ENCODE peak calls at places on chromosomes 11 and 22, in five cellular contexts. One of them, this sample, is unnamed.

GRCh38 chr22:32574397-32574796 is 99.8 kb downstream of the FBXO7 start:
- DNase-seq in naive thymus-derived CD8-positive, alpha-beta T cell: peak; percentile 9
- DNase-seq in stimulated activated naive CD8-positive, alpha-beta T cell treated with anti-CD3 and anti-CD28 coated beads, Interleukin-15, Interleukin-2, amounts not matched to agents 100 U/mL and 50 U/mL, for 24 hours: peak; percentile 14
- DNase-seq in HCT116: no peak
- DNase-seq in prostate gland: no peak
- DNase-seq in this sample: no peak

GRCh38 chr11:64670975-64671374 is 52.0 kb downstream of the NRXN2 start:
- DNase-seq in HCT116: no peak
- DNase-seq in stimulated activated naive CD8-positive, alpha-beta T cell treated with anti-CD3 and anti-CD28 coated beads, Interleukin-15, Interleukin-2, amounts not matched to agents 100 U/mL and 50 U/mL, for 24 hours: no peak
- DNase-seq in naive thymus-derived CD8-positive, alpha-beta T cell: no peak
- DNase-seq in prostate gland: no peak
- DNase-seq in this sample: no peak

GRCh38 chr11:11149671-11150459 is 203.2 kb downstream of the CSNK2A3 start:
- DNase-seq in stimulated activated naive CD8-positive, alpha-beta T cell treated with anti-CD3 and anti-CD28 coated beads, Interleukin-15, Interleukin-2, amounts not matched to agents 100 U/mL and 50 U/mL, for 24 hours: no peak
- DNase-seq in naive thymus-derived CD8-positive, alpha-beta T cell: peak; percentile 86
- DNase-seq in prostate gland: no peak
- DNase-seq in HCT116: no peak
- DNase-seq in this sample: no peak

GRCh38 chr22:21907638-21908522 is 40.4 kb upstream of the MAPK1 start:
- DNase-seq in stimulated activated naive CD8-positive, alpha-beta T cell treated with anti-CD3 and anti-CD28 coated beads, Interleukin-15, Interleukin-2, amounts not matched to agents 100 U/mL and 50 U/mL, for 24 hours: no peak
- DNase-seq in prostate gland: no peak
- DNase-seq in HCT116: no peak
- DNase-seq in naive thymus-derived CD8-positive, alpha-beta T cell: no peak
- DNase-seq in this sample: no peak

GRCh38 chr11:21561589-21561988 is 631.3 kb upstream of the ANO5 start:
- DNase-seq in prostate gland: no peak
- DNase-seq in HCT116: no peak
- DNase-seq in stimulated activated naive CD8-positive, alpha-beta T cell treated with anti-CD3 and anti-CD28 coated beads, Interleukin-15, Interleukin-2, amounts not matched to agents 100 U/mL and 50 U/mL, for 24 hours: no peak
- DNase-seq in naive thymus-derived CD8-positive, alpha-beta T cell: no peak
- DNase-seq in this sample: no peak

GRCh38 chr11:46279393-46280099 is 2.1 kb downstream of the CREB3L1 start:
- DNase-seq in naive thymus-derived CD8-positive, alpha-beta T cell: no peak
- DNase-seq in HCT116: no peak
- DNase-seq in prostate gland: peak; percentile 45
- DNase-seq in stimulated activated naive CD8-positive, alpha-beta T cell treated with anti-CD3 and anti-CD28 coated beads, Interleukin-15, Interleukin-2, amounts not matched to agents 100 U/mL and 50 U/mL, for 24 hours: no peak
- DNase-seq in this sample: no peak

GRCh38 chr11:79503028-79503427 is 62.2 kb upstream of the TENM4 start:
- DNase-seq in HCT116: no peak
- DNase-seq in stimulated activated naive CD8-positive, alpha-beta T cell treated with anti-CD3 and anti-CD28 coated beads, Interleukin-15, Interleukin-2, amounts not matched to agents 100 U/mL and 50 U/mL, for 24 hours: no peak
- DNase-seq in prostate gland: no peak
- DNase-seq in naive thymus-derived CD8-positive, alpha-beta T cell: no peak
- DNase-seq in this sample: no peak

GRCh38 chr11:65620666-65621065 is 5.1 kb downstream of the PCNX3 start:
- DNase-seq in naive thymus-derived CD8-positive, alpha-beta T cell: no peak
- DNase-seq in stimulated activated naive CD8-positive, alpha-beta T cell treated with anti-CD3 and anti-CD28 coated beads, Interleukin-15, Interleukin-2, amounts not matched to agents 100 U/mL and 50 U/mL, for 24 hours: no peak
- DNase-seq in prostate gland: no peak
- DNase-seq in HCT116: no peak
- DNase-seq in this sample: no peak

GRCh38 chr22:35563211-35563610 is 22.6 kb downstream of the RASD2 start:
- DNase-seq in stimulated activated naive CD8-positive, alpha-beta T cell treated with anti-CD3 and anti-CD28 coated beads, Interleukin-15, Interleukin-2, amounts not matched to agents 100 U/mL and 50 U/mL, for 24 hours: no peak
- DNase-seq in HCT116: no peak
- DNase-seq in prostate gland: no peak
- DNase-seq in naive thymus-derived CD8-positive, alpha-beta T cell: no peak
- DNase-seq in this sample: no peak

GRCh38 chr11:27514558-27514957 is 8.0 kb upstream of the LIN7C start:
- DNase-seq in naive thymus-derived CD8-positive, alpha-beta T cell: no peak
- DNase-seq in stimulated activated naive CD8-positive, alpha-beta T cell treated with anti-CD3 and anti-CD28 coated beads, Interleukin-15, Interleukin-2, amounts not matched to agents 100 U/mL and 50 U/mL, for 24 hours: no peak
- DNase-seq in HCT116: no peak
- DNase-seq in prostate gland: peak; percentile 50
- DNase-seq in this sample: no peak

GRCh38 chr11:117427356-117427874 is 99.8 kb downstream of the CEP164 start:
- DNase-seq in naive thymus-derived CD8-positive, alpha-beta T cell: no peak
- DNase-seq in stimulated activated naive CD8-positive, alpha-beta T cell treated with anti-CD3 and anti-CD28 coated beads, Interleukin-15, Interleukin-2, amounts not matched to agents 100 U/mL and 50 U/mL, for 24 hours: no peak
- DNase-seq in prostate gland: no peak
- DNase-seq in HCT116: no peak
- DNase-seq in this sample: no peak

GRCh38 chr22:35476341-35476740 is 64.3 kb upstream of the RASD2 start:
- DNase-seq in stimulated activated naive CD8-positive, alpha-beta T cell treated with anti-CD3 and anti-CD28 coated beads, Interleukin-15, Interleukin-2, amounts not matched to agents 100 U/mL and 50 U/mL, for 24 hours: no peak
- DNase-seq in prostate gland: no peak
- DNase-seq in HCT116: no peak
- DNase-seq in naive thymus-derived CD8-positive, alpha-beta T cell: no peak
- DNase-seq in this sample: peak; percentile 41

GRCh38 chr11:43492701-43493100 is 134.0 kb downstream of the TTC17 start:
- DNase-seq in naive thymus-derived CD8-positive, alpha-beta T cell: no peak
- DNase-seq in prostate gland: no peak
- DNase-seq in HCT116: no peak
- DNase-seq in stimulated activated naive CD8-positive, alpha-beta T cell treated with anti-CD3 and anti-CD28 coated beads, Interleukin-15, Interleukin-2, amounts not matched to agents 100 U/mL and 50 U/mL, for 24 hours: no peak
- DNase-seq in this sample: no peak

GRCh38 chr11:72722050-72722748 is 30.0 kb downstream of the ARAP1 start:
- DNase-seq in prostate gland: peak; percentile 88
- DNase-seq in naive thymus-derived CD8-positive, alpha-beta T cell: peak; percentile 92
- DNase-seq in stimulated activated naive CD8-positive, alpha-beta T cell treated with anti-CD3 and anti-CD28 coated beads, Interleukin-15, Interleukin-2, amounts not matched to agents 100 U/mL and 50 U/mL, for 24 hours: peak; percentile 83
- DNase-seq in HCT116: peak; percentile 81
- DNase-seq in this sample: peak; percentile 86

GRCh38 chr11:16469968-16470367 is 113.6 kb upstream of the SOX6 start:
- DNase-seq in stimulated activated naive CD8-positive, alpha-beta T cell treated with anti-CD3 and anti-CD28 coated beads, Interleukin-15, Interleukin-2, amounts not matched to agents 100 U/mL and 50 U/mL, for 24 hours: no peak
- DNase-seq in naive thymus-derived CD8-positive, alpha-beta T cell: no peak
- DNase-seq in HCT116: no peak
- DNase-seq in prostate gland: no peak
- DNase-seq in this sample: no peak

GRCh38 chr11:34345991-34346480 is 11.8 kb downstream of the ABTB2 start:
- DNase-seq in naive thymus-derived CD8-positive, alpha-beta T cell: no peak
- DNase-seq in prostate gland: no peak
- DNase-seq in stimulated activated naive CD8-positive, alpha-beta T cell treated with anti-CD3 and anti-CD28 coated beads, Interleukin-15, Interleukin-2, amounts not matched to agents 100 U/mL and 50 U/mL, for 24 hours: no peak
- DNase-seq in HCT116: no peak
- DNase-seq in this sample: no peak

GRCh38 chr22:41009222-41009948 is 58.2 kb downstream of the RBX1 start:
- DNase-seq in HCT116: no peak
- DNase-seq in stimulated activated naive CD8-positive, alpha-beta T cell treated with anti-CD3 and anti-CD28 coated beads, Interleukin-15, Interleukin-2, amounts not matched to agents 100 U/mL and 50 U/mL, for 24 hours: no peak
- DNase-seq in naive thymus-derived CD8-positive, alpha-beta T cell: no peak
- DNase-seq in prostate gland: no peak
- DNase-seq in this sample: no peak

GRCh38 chr11:78796956-78797355 is 222.3 kb upstream of the NARS2 start:
- DNase-seq in prostate gland: no peak
- DNase-seq in stimulated activated naive CD8-positive, alpha-beta T cell treated with anti-CD3 and anti-CD28 coated beads, Interleukin-15, Interleukin-2, amounts not matched to agents 100 U/mL and 50 U/mL, for 24 hours: no peak
- DNase-seq in HCT116: no peak
- DNase-seq in naive thymus-derived CD8-positive, alpha-beta T cell: no peak
- DNase-seq in this sample: no peak

GRCh38 chr11:83157755-83158473 is 983 bp downstream of the PCF11 start:
- DNase-seq in stimulated activated naive CD8-positive, alpha-beta T cell treated with anti-CD3 and anti-CD28 coated beads, Interleukin-15, Interleukin-2, amounts not matched to agents 100 U/mL and 50 U/mL, for 24 hours: peak; percentile 58
- DNase-seq in HCT116: no peak
- DNase-seq in naive thymus-derived CD8-positive, alpha-beta T cell: peak; percentile 59
- DNase-seq in prostate gland: peak; percentile 59
- DNase-seq in this sample: peak; percentile 50

GRCh38 chr22:24510694-24511625 is 15.8 kb downstream of the UPB1 start:
- DNase-seq in prostate gland: no peak
- DNase-seq in HCT116: no peak
- DNase-seq in naive thymus-derived CD8-positive, alpha-beta T cell: no peak
- DNase-seq in stimulated activated naive CD8-positive, alpha-beta T cell treated with anti-CD3 and anti-CD28 coated beads, Interleukin-15, Interleukin-2, amounts not matched to agents 100 U/mL and 50 U/mL, for 24 hours: peak; percentile 24
- DNase-seq in this sample: peak; percentile 70

GRCh38 chr11:67300756-67301312 is 2.5 kb upstream of the SSH3 start:
- DNase-seq in naive thymus-derived CD8-positive, alpha-beta T cell: no peak
- DNase-seq in prostate gland: no peak
- DNase-seq in HCT116: no peak
- DNase-seq in stimulated activated naive CD8-positive, alpha-beta T cell treated with anti-CD3 and anti-CD28 coated beads, Interleukin-15, Interleukin-2, amounts not matched to agents 100 U/mL and 50 U/mL, for 24 hours: no peak
- DNase-seq in this sample: no peak

GRCh38 chr11:85752890-85753581 is 57.9 kb downstream of the SYTL2 start:
- DNase-seq in naive thymus-derived CD8-positive, alpha-beta T cell: peak; percentile 99
- DNase-seq in stimulated activated naive CD8-positive, alpha-beta T cell treated with anti-CD3 and anti-CD28 coated beads, Interleukin-15, Interleukin-2, amounts not matched to agents 100 U/mL and 50 U/mL, for 24 hours: peak; percentile 81
- DNase-seq in prostate gland: no peak
- DNase-seq in HCT116: no peak
- DNase-seq in this sample: peak; percentile 23

GRCh38 chr22:46364341-46365165 is 29.0 kb downstream of the TRMU start:
- DNase-seq in stimulated activated naive CD8-positive, alpha-beta T cell treated with anti-CD3 and anti-CD28 coated beads, Interleukin-15, Interleukin-2, amounts not matched to agents 100 U/mL and 50 U/mL, for 24 hours: no peak
- DNase-seq in HCT116: no peak
- DNase-seq in naive thymus-derived CD8-positive, alpha-beta T cell: no peak
- DNase-seq in prostate gland: no peak
- DNase-seq in this sample: peak; percentile 44

GRCh38 chr11:118924591-118925585 is 838 bp downstream of the BCL9L start:
- DNase-seq in prostate gland: no peak
- DNase-seq in naive thymus-derived CD8-positive, alpha-beta T cell: peak; percentile 63
- DNase-seq in stimulated activated naive CD8-positive, alpha-beta T cell treated with anti-CD3 and anti-CD28 coated beads, Interleukin-15, Interleukin-2, amounts not matched to agents 100 U/mL and 50 U/mL, for 24 hours: peak; percentile 70
- DNase-seq in HCT116: no peak
- DNase-seq in this sample: peak; percentile 58

GRCh38 chr11:84408946-84409411 is 1122.8 kb upstream of the CCDC90B start:
- DNase-seq in stimulated activated naive CD8-positive, alpha-beta T cell treated with anti-CD3 and anti-CD28 coated beads, Interleukin-15, Interleukin-2, amounts not matched to agents 100 U/mL and 50 U/mL, for 24 hours: no peak
- DNase-seq in prostate gland: no peak
- DNase-seq in naive thymus-derived CD8-positive, alpha-beta T cell: no peak
- DNase-seq in HCT116: no peak
- DNase-seq in this sample: no peak

GRCh38 chr11:103338621-103339484 is 229.6 kb downstream of the DYNC2H1 start:
- DNase-seq in HCT116: no peak
- DNase-seq in naive thymus-derived CD8-positive, alpha-beta T cell: no peak
- DNase-seq in prostate gland: no peak
- DNase-seq in stimulated activated naive CD8-positive, alpha-beta T cell treated with anti-CD3 and anti-CD28 coated beads, Interleukin-15, Interleukin-2, amounts not matched to agents 100 U/mL and 50 U/mL, for 24 hours: no peak
- DNase-seq in this sample: no peak

GRCh38 chr11:44382118-44382517 is 72.2 kb upstream of the ALX4 start:
- DNase-seq in HCT116: no peak
- DNase-seq in prostate gland: no peak
- DNase-seq in naive thymus-derived CD8-positive, alpha-beta T cell: no peak
- DNase-seq in stimulated activated naive CD8-positive, alpha-beta T cell treated with anti-CD3 and anti-CD28 coated beads, Interleukin-15, Interleukin-2, amounts not matched to agents 100 U/mL and 50 U/mL, for 24 hours: no peak
- DNase-seq in this sample: no peak

GRCh38 chr11:44611687-44612437 is 46.4 kb downstream of the CD82 start:
- DNase-seq in naive thymus-derived CD8-positive, alpha-beta T cell: peak; percentile 65
- DNase-seq in stimulated activated naive CD8-positive, alpha-beta T cell treated with anti-CD3 and anti-CD28 coated beads, Interleukin-15, Interleukin-2, amounts not matched to agents 100 U/mL and 50 U/mL, for 24 hours: peak; percentile 79
- DNase-seq in HCT116: no peak
- DNase-seq in prostate gland: no peak
- DNase-seq in this sample: no peak

GRCh38 chr11:19730373-19730772 is 17.7 kb downstream of the NAV2 start:
- DNase-seq in prostate gland: no peak
- DNase-seq in naive thymus-derived CD8-positive, alpha-beta T cell: no peak
- DNase-seq in HCT116: no peak
- DNase-seq in stimulated activated naive CD8-positive, alpha-beta T cell treated with anti-CD3 and anti-CD28 coated beads, Interleukin-15, Interleukin-2, amounts not matched to agents 100 U/mL and 50 U/mL, for 24 hours: no peak
- DNase-seq in this sample: no peak

GRCh38 chr11:20388096-20389055 is 860 bp downstream of the PRMT3 start:
- DNase-seq in HCT116: no peak
- DNase-seq in naive thymus-derived CD8-positive, alpha-beta T cell: peak; percentile 32
- DNase-seq in stimulated activated naive CD8-positive, alpha-beta T cell treated with anti-CD3 and anti-CD28 coated beads, Interleukin-15, Interleukin-2, amounts not matched to agents 100 U/mL and 50 U/mL, for 24 hours: peak; percentile 38
- DNase-seq in prostate gland: no peak
- DNase-seq in this sample: peak; percentile 80

GRCh38 chr22:21980547-21980946 is 2.0 kb downstream of the TOP3B start:
- DNase-seq in naive thymus-derived CD8-positive, alpha-beta T cell: no peak
- DNase-seq in prostate gland: no peak
- DNase-seq in stimulated activated naive CD8-positive, alpha-beta T cell treated with anti-CD3 and anti-CD28 coated beads, Interleukin-15, Interleukin-2, amounts not matched to agents 100 U/mL and 50 U/mL, for 24 hours: no peak
- DNase-seq in HCT116: no peak
- DNase-seq in this sample: no peak

GRCh38 chr22:33013531-33014162 is 44.5 kb downstream of the SYN3 start:
- DNase-seq in naive thymus-derived CD8-positive, alpha-beta T cell: no peak
- DNase-seq in stimulated activated naive CD8-positive, alpha-beta T cell treated with anti-CD3 and anti-CD28 coated beads, Interleukin-15, Interleukin-2, amounts not matched to agents 100 U/mL and 50 U/mL, for 24 hours: no peak
- DNase-seq in HCT116: no peak
- DNase-seq in prostate gland: no peak
- DNase-seq in this sample: no peak

GRCh38 chr11:67406969-67407699 is 3.3 kb downstream of the TBC1D10C start:
- DNase-seq in prostate gland: no peak
- DNase-seq in HCT116: no peak
- DNase-seq in stimulated activated naive CD8-positive, alpha-beta T cell treated with anti-CD3 and anti-CD28 coated beads, Interleukin-15, Interleukin-2, amounts not matched to agents 100 U/mL and 50 U/mL, for 24 hours: no peak
- DNase-seq in naive thymus-derived CD8-positive, alpha-beta T cell: no peak
- DNase-seq in this sample: no peak

GRCh38 chr22:22721681-22722309 is 77.4 kb downstream of the GGTLC2 start:
- DNase-seq in naive thymus-derived CD8-positive, alpha-beta T cell: peak; percentile 6
- DNase-seq in prostate gland: no peak
- DNase-seq in HCT116: no peak
- DNase-seq in stimulated activated naive CD8-positive, alpha-beta T cell treated with anti-CD3 and anti-CD28 coated beads, Interleukin-15, Interleukin-2, amounts not matched to agents 100 U/mL and 50 U/mL, for 24 hours: peak; percentile 54
- DNase-seq in this sample: no peak

GRCh38 chr11:80186687-80187086 is 745.9 kb upstream of the TENM4 start:
- DNase-seq in naive thymus-derived CD8-positive, alpha-beta T cell: no peak
- DNase-seq in HCT116: no peak
- DNase-seq in prostate gland: no peak
- DNase-seq in stimulated activated naive CD8-positive, alpha-beta T cell treated with anti-CD3 and anti-CD28 coated beads, Interleukin-15, Interleukin-2, amounts not matched to agents 100 U/mL and 50 U/mL, for 24 hours: no peak
- DNase-seq in this sample: no peak

GRCh38 chr11:65500262-65501004 is 1.6 kb downstream of the MALAT1 start:
- DNase-seq in naive thymus-derived CD8-positive, alpha-beta T cell: peak; percentile 56
- DNase-seq in stimulated activated naive CD8-positive, alpha-beta T cell treated with anti-CD3 and anti-CD28 coated beads, Interleukin-15, Interleukin-2, amounts not matched to agents 100 U/mL and 50 U/mL, for 24 hours: peak; percentile 51
- DNase-seq in HCT116: no peak
- DNase-seq in prostate gland: no peak
- DNase-seq in this sample: no peak

GRCh38 chr11:75403037-75403436 is 3.7 kb downstream of the RPS3 start:
- DNase-seq in HCT116: no peak
- DNase-seq in naive thymus-derived CD8-positive, alpha-beta T cell: no peak
- DNase-seq in prostate gland: no peak
- DNase-seq in stimulated activated naive CD8-positive, alpha-beta T cell treated with anti-CD3 and anti-CD28 coated beads, Interleukin-15, Interleukin-2, amounts not matched to agents 100 U/mL and 50 U/mL, for 24 hours: no peak
- DNase-seq in this sample: no peak

GRCh38 chr11:75347781-75348613 is 3.5 kb downstream of the ARRB1 start:
- DNase-seq in HCT116: no peak
- DNase-seq in stimulated activated naive CD8-positive, alpha-beta T cell treated with anti-CD3 and anti-CD28 coated beads, Interleukin-15, Interleukin-2, amounts not matched to agents 100 U/mL and 50 U/mL, for 24 hours: no peak
- DNase-seq in naive thymus-derived CD8-positive, alpha-beta T cell: no peak
- DNase-seq in prostate gland: no peak
- DNase-seq in this sample: no peak